ENCODE peak calls at places on chromosomes 2 and 18, in four cellular contexts. One of them, this sample, is unnamed.

GRCh38 chr18:3903341-3903740 is 453.4 kb downstream of the TGIF1 start:
- DNase-seq in sigmoid colon: no peak
- DNase-seq in A549: no peak
- DNase-seq in ovary: no peak
- DNase-seq in this sample: no peak

GRCh38 chr2:28496781-28497180 is 921 bp downstream of the PLB1 start:
- DNase-seq in ovary: no peak
- DNase-seq in sigmoid colon: no peak
- DNase-seq in A549: no peak
- DNase-seq in this sample: no peak

GRCh38 chr2:207558106-207558505 is 28.3 kb downstream of the CREB1 start:
- DNase-seq in sigmoid colon: no peak
- DNase-seq in ovary: no peak
- DNase-seq in A549: no peak
- DNase-seq in this sample: no peak

GRCh38 chr2:159736048-159736447 is 23.7 kb downstream of the MARCHF7 start:
- DNase-seq in ovary: no peak
- DNase-seq in sigmoid colon: no peak
- DNase-seq in A549: no peak
- DNase-seq in this sample: no peak

GRCh38 chr2:174844295-174844708 is 80.0 kb upstream of the CHRNA1 start:
- DNase-seq in sigmoid colon: no peak
- DNase-seq in A549: no peak
- DNase-seq in ovary: no peak
- DNase-seq in this sample: no peak

GRCh38 chr2:151922845-151923666 is 94.8 kb upstream of the ARL5A start:
- DNase-seq in sigmoid colon: peak; percentile 80
- DNase-seq in A549: no peak
- DNase-seq in ovary: no peak
- DNase-seq in this sample: peak; percentile 39

GRCh38 chr18:22346968-22347611 is 70.6 kb downstream of the CTAGE1 start:
- DNase-seq in sigmoid colon: peak; percentile 71
- DNase-seq in ovary: peak; percentile 79
- DNase-seq in A549: no peak
- DNase-seq in this sample: peak; percentile 86

GRCh38 chr2:159658887-159659437 is 42.6 kb upstream of the BAZ2B start:
- DNase-seq in sigmoid colon: peak; percentile 69
- DNase-seq in A549: no peak
- DNase-seq in ovary: peak; percentile 71
- DNase-seq in this sample: no peak

GRCh38 chr2:150142561-150142960 is 344.9 kb downstream of the RND3 start:
- DNase-seq in sigmoid colon: no peak
- DNase-seq in ovary: no peak
- DNase-seq in A549: no peak
- DNase-seq in this sample: no peak

GRCh38 chr2:120828832-120829632 is 93.4 kb downstream of the GLI2 start:
- DNase-seq in A549: no peak
- DNase-seq in ovary: no peak
- DNase-seq in sigmoid colon: peak; percentile 44
- DNase-seq in this sample: no peak

GRCh38 chr2:133884739-133885381 is 316.6 kb upstream of the NCKAP5 start:
- DNase-seq in sigmoid colon: no peak
- DNase-seq in A549: no peak
- DNase-seq in ovary: no peak
- DNase-seq in this sample: no peak

GRCh38 chr18:49876536-49876935 is 63.2 kb upstream of the ACAA2 start:
- DNase-seq in A549: no peak
- DNase-seq in sigmoid colon: no peak
- DNase-seq in ovary: no peak
- DNase-seq in this sample: no peak

GRCh38 chr2:65952966-65953365 is 482.0 kb upstream of the MEIS1 start:
- DNase-seq in ovary: no peak
- DNase-seq in sigmoid colon: no peak
- DNase-seq in A549: no peak
- DNase-seq in this sample: no peak

GRCh38 chr2:17851731-17852585 is 26.5 kb upstream of the KCNS3 start:
- DNase-seq in A549: peak; percentile 71
- DNase-seq in sigmoid colon: peak; percentile 71
- DNase-seq in ovary: no peak
- DNase-seq in this sample: peak; percentile 47

GRCh38 chr2:106192752-106193490 is 1.2 kb downstream of the UXS1 start:
- DNase-seq in sigmoid colon: no peak
- DNase-seq in A549: peak; percentile 41
- DNase-seq in ovary: no peak
- DNase-seq in this sample: peak; percentile 53

GRCh38 chr18:21257383-21257782 is 15.4 kb downstream of the GREB1L start:
- DNase-seq in ovary: no peak
- DNase-seq in sigmoid colon: no peak
- DNase-seq in A549: no peak
- DNase-seq in this sample: no peak

GRCh38 chr2:455913-456312 is 168.0 kb upstream of the ALKAL2 start:
- DNase-seq in ovary: no peak
- DNase-seq in A549: no peak
- DNase-seq in sigmoid colon: no peak
- DNase-seq in this sample: no peak

GRCh38 chr2:177051278-177051677 is 161.3 kb upstream of the HNRNPA3 start:
- DNase-seq in ovary: no peak
- DNase-seq in sigmoid colon: no peak
- DNase-seq in A549: no peak
- DNase-seq in this sample: no peak

GRCh38 chr18:44130365-44130942 is 550.2 kb upstream of the SETBP1 start:
- DNase-seq in sigmoid colon: no peak
- DNase-seq in ovary: no peak
- DNase-seq in A549: peak; percentile 3
- DNase-seq in this sample: peak; percentile 10

GRCh38 chr18:65468881-65469280 is 281.9 kb upstream of the CDH7 start:
- DNase-seq in A549: no peak
- DNase-seq in ovary: no peak
- DNase-seq in sigmoid colon: no peak
- DNase-seq in this sample: no peak

GRCh38 chr2:11398710-11399109 is 54.3 kb upstream of the ROCK2 start:
- DNase-seq in sigmoid colon: no peak
- DNase-seq in A549: no peak
- DNase-seq in ovary: no peak
- DNase-seq in this sample: peak; percentile 82

GRCh38 chr2:183179156-183179555 is 54.9 kb downstream of the NUP35 start:
- DNase-seq in sigmoid colon: no peak
- DNase-seq in A549: no peak
- DNase-seq in ovary: no peak
- DNase-seq in this sample: no peak

GRCh38 chr2:238513346-238513745 is 86.6 kb downstream of the ASB1 start:
- DNase-seq in sigmoid colon: no peak
- DNase-seq in A549: peak; percentile 46
- DNase-seq in ovary: no peak
- DNase-seq in this sample: no peak

DNA sequence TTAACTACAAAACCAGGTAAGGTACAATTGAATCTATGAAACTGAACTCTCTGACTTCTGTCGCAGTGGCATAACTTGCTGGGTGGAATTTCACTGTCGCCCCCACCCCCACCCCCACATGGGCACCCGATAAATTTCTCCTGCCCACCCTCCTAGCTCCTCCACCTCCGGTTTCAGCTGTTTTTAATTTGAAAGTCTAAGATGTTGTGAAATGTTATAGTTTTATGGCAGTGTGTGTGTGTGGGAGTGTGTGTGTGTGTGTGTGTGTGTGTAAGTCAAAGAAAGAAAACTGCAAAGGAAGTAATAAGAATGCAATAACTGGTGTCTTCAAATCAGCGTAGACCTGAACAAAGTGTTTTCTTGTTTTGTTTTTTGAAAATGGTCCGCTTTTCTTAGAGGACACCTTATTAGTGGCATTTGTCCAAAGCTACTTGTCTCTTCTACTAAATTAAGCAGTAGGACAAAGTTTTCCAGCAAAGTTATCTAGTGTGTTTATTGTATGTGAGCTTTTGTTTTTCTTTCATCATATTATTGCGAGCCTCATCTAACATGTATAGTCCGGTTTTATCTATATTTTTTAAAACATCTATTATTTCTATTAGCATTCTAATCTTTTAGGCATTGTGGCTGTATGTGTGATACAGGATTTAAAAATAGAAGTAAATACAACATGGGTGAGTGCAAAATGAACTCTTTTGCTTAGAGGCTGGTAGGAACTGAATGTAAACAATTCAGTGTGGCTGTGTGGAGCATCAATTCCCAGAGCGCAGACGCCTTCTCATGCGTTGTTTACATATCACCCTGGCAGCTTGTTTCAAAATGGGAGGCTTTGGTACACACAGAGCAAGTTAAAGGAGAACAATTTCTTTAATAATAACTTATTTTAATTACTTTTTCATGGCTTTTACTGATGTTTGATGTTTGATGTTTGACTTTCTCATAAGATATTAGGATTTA is 610 bp downstream of the DTNA start:
- DNase-seq in sigmoid colon: no peak
- DNase-seq in A549: no peak
- DNase-seq in ovary: no peak
- DNase-seq in this sample: no peak
- TF ChIP-seq EP300 in sigmoid colon: no peak
- TF ChIP-seq EP300 in A549: no peak
- TF ChIP-seq EP300 in ovary: no peak
- TF ChIP-seq EP300 in this sample: no peak

DNA sequence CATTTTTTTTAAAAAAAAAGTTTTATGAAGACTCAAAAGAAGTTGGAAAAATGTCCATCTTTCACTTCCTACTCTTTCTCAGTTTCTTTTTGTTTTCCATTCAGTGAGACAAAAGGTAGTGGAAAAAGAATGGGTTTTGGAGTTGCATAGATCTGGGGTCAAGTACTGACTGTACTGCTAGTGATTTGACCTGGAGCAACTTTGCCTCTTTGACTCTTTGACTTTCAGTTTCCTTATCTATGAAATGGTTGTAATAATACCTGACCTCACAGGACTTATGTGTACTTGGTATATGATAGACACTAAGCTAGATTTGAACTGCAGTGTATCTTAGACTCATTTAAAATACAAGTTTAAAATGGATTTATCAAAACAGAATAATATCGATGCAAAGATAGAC is 3.5 kb upstream of the KCNE4 start:
- DNase-seq in A549: no peak
- DNase-seq in sigmoid colon: no peak
- DNase-seq in ovary: no peak
- DNase-seq in this sample: no peak
- H3K27ac ChIP-seq in A549: no peak overlapping the region
- H3K27ac ChIP-seq in sigmoid colon: peak overlapping the region; percentile 83
- H3K27ac ChIP-seq in ovary: no peak overlapping the region
- H3K27ac ChIP-seq in this sample: no peak overlapping the region

GRCh38 chr2:52341732-52342131 is 1309.8 kb upstream of the NRXN1 start:
- DNase-seq in A549: no peak
- DNase-seq in ovary: no peak
- DNase-seq in sigmoid colon: no peak
- DNase-seq in this sample: no peak
- H3K9me3 ChIP-seq in A549: peaks cover 4% of the 10 kb centered on the region
- H3K9me3 ChIP-seq in ovary: no peaks in the 10 kb centered on the region
- H3K9me3 ChIP-seq in sigmoid colon: no peaks in the 10 kb centered on the region
- H3K9me3 ChIP-seq in this sample: no peaks in the 10 kb centered on the region

GRCh38 chr18:23422751-23423418 is 30.2 kb upstream of the RIOK3 start:
- DNase-seq in sigmoid colon: no peak
- DNase-seq in ovary: no peak
- DNase-seq in A549: peak; percentile 20
- DNase-seq in this sample: peak; percentile 77
- TF ChIP-seq EP300 in sigmoid colon: no peak
- TF ChIP-seq EP300 in ovary: no peak
- TF ChIP-seq EP300 in A549: no peak
- TF ChIP-seq EP300 in this sample: no peak

GRCh38 chr2:23418056-23418455 is 33.1 kb downstream of the KLHL29 start:
- DNase-seq in ovary: no peak
- DNase-seq in sigmoid colon: no peak
- DNase-seq in A549: no peak
- DNase-seq in this sample: no peak
- H3K27ac ChIP-seq in ovary: no peak overlapping the region
- H3K27ac ChIP-seq in sigmoid colon: peak overlapping the region; percentile 59
- H3K27ac ChIP-seq in A549: no peak overlapping the region
- H3K27ac ChIP-seq in this sample: peak overlapping the region; percentile 63

GRCh38 chr2:9156483-9156882 is 50.1 kb upstream of the ASAP2 start:
- DNase-seq in A549: no peak
- DNase-seq in sigmoid colon: no peak
- DNase-seq in ovary: no peak
- DNase-seq in this sample: no peak

GRCh38 chr2:9160732-9161131 is 45.9 kb upstream of the ASAP2 start:
- DNase-seq in A549: no peak
- DNase-seq in ovary: no peak
- DNase-seq in sigmoid colon: no peak
- DNase-seq in this sample: no peak

GRCh38 chr2:9163306-9164111 is 43.1 kb upstream of the ASAP2 start:
- DNase-seq in ovary: no peak
- DNase-seq in sigmoid colon: no peak
- DNase-seq in A549: no peak
- DNase-seq in this sample: no peak

GRCh38 chr2:9162841-9163240 is 43.8 kb upstream of the ASAP2 start:
- DNase-seq in sigmoid colon: no peak
- DNase-seq in ovary: no peak
- DNase-seq in A549: no peak
- DNase-seq in this sample: no peak

DNA sequence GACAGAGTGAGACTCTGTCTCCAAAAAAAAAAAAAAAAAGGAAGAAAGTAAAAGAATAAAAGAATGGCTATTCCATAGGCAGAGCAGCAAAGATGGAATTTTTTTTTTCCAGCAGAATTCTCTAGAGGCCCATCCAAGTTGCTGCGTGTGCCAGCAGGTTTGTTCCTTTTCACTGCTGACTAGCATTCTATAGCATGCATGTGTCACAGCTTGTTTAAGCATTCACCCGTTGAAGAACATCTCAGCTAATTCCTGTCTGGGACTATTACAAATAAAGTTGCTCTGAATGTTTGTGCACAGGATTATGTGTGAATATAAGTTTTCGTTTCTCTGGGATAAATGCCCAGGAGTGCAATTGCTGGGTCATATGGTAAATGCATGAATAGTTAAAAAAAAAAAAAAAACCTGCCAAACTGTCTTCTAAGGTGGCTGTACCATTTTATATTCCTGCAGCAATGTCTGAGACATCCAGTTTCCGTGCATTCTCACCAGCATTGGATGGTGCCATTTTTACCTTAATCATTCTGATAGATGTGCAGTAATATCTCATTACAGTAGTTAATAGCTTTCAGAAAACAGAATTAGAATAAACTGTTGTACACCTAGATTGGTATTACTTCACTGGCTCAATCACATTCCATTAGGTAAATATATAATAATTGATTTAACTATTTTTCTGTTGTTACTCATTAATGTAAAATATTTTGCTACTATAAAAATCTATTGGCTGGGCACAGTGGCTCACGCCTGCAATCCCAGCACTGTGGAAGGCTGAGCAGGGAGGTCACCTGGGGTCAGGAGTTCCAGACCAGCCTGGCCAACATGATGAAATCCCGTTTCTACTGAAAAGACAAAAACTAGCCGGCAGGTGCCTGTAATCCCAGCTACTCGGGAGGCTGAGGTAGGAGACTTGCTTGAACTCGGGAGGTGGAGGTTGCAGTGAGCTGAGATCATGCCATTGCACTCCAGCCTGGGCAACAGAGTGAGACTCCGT is 47.5 kb upstream of the ASAP2 start:
- DNase-seq in sigmoid colon: no peak
- DNase-seq in A549: no peak
- DNase-seq in ovary: no peak
- DNase-seq in this sample: no peak
- H3K9me3 ChIP-seq in sigmoid colon: no peaks in the 10 kb centered on the region
- H3K9me3 ChIP-seq in A549: no peaks in the 10 kb centered on the region
- H3K9me3 ChIP-seq in ovary: no peaks in the 10 kb centered on the region
- H3K9me3 ChIP-seq in this sample: no peaks in the 10 kb centered on the region